ENCODE peak calls at places on chromosomes 13 and 19, in nine cellular contexts. One of them, this sample, is unnamed. For H3K9me3, the result is how much of the 10 kb centered on the place peaks cover.

GRCh38 chr19:52603558-52604207 is 33.6 kb downstream of the ZNF701 start:
- DNase-seq in tibial artery: no peak
- DNase-seq in heart left ventricle: no peak
- DNase-seq in hepatocyte: no peak
- DNase-seq in uterus: no peak
- DNase-seq in upper lobe of left lung: no peak
- DNase-seq in heart right ventricle: no peak
- DNase-seq in PC-3: no peak
- DNase-seq in A549: no peak
- DNase-seq in this sample: no peak

GRCh38 chr19:47429140-47429793 is 9.9 kb upstream of the MEIS3 start:
- DNase-seq in uterus: no peak
- DNase-seq in tibial artery: no peak
- DNase-seq in hepatocyte: no peak
- DNase-seq in upper lobe of left lung: no peak
- DNase-seq in A549: no peak
- DNase-seq in PC-3: no peak
- DNase-seq in heart right ventricle: no peak
- DNase-seq in heart left ventricle: no peak
- DNase-seq in this sample: no peak

GRCh38 chr19:4012092-4012974 is 4.8 kb downstream of the PIAS4 start:
- DNase-seq in uterus: no peak
- DNase-seq in PC-3: no peak
- DNase-seq in heart left ventricle: no peak
- DNase-seq in heart right ventricle: no peak
- DNase-seq in upper lobe of left lung: peak
- DNase-seq in hepatocyte: peak
- DNase-seq in tibial artery: no peak
- DNase-seq in A549: no peak
- DNase-seq in this sample: no peak

GRCh38 chr19:40442328-40443130 is 1.6 kb downstream of the SERTAD3 start:
- DNase-seq in heart left ventricle: no peak
- DNase-seq in upper lobe of left lung: no peak
- DNase-seq in uterus: no peak
- DNase-seq in tibial artery: no peak
- DNase-seq in A549: no peak
- DNase-seq in hepatocyte: no peak
- DNase-seq in PC-3: no peak
- DNase-seq in heart right ventricle: no peak
- DNase-seq in this sample: no peak

GRCh38 chr13:38213307-38213706 is 136.3 kb upstream of the UFM1 start:
- DNase-seq in PC-3: peak
- DNase-seq in hepatocyte: no peak
- DNase-seq in tibial artery: no peak
- DNase-seq in heart right ventricle: no peak
- DNase-seq in upper lobe of left lung: no peak
- DNase-seq in uterus: no peak
- DNase-seq in heart left ventricle: no peak
- DNase-seq in A549: no peak
- DNase-seq in this sample: no peak

GRCh38 chr13:73767747-73768315 is 366.4 kb downstream of the KLF12 start:
- DNase-seq in heart right ventricle: no peak
- DNase-seq in A549: peak
- DNase-seq in uterus: no peak
- DNase-seq in heart left ventricle: no peak
- DNase-seq in upper lobe of left lung: no peak
- DNase-seq in tibial artery: no peak
- DNase-seq in hepatocyte: no peak
- DNase-seq in PC-3: peak
- DNase-seq in this sample: no peak

GRCh38 chr13:97058417-97058816 is 64.1 kb upstream of the OXGR1 start:
- DNase-seq in upper lobe of left lung: no peak
- DNase-seq in PC-3: no peak
- DNase-seq in heart left ventricle: no peak
- DNase-seq in heart right ventricle: no peak
- DNase-seq in hepatocyte: no peak
- DNase-seq in A549: no peak
- DNase-seq in tibial artery: no peak
- DNase-seq in uterus: no peak
- DNase-seq in this sample: no peak

GRCh38 chr13:51585234-51585672 is 991 bp downstream of the WDFY2 start:
- DNase-seq in heart left ventricle: no peak
- DNase-seq in uterus: no peak
- DNase-seq in heart right ventricle: no peak
- DNase-seq in A549: no peak
- DNase-seq in hepatocyte: no peak
- DNase-seq in tibial artery: no peak
- DNase-seq in PC-3: no peak
- DNase-seq in upper lobe of left lung: no peak
- DNase-seq in this sample: no peak

GRCh38 chr19:50205681-50206138 is 2.3 kb downstream of the MYH14 start:
- DNase-seq in PC-3: no peak
- DNase-seq in heart left ventricle: no peak
- DNase-seq in heart right ventricle: no peak
- DNase-seq in tibial artery: no peak
- DNase-seq in A549: no peak
- DNase-seq in uterus: no peak
- DNase-seq in upper lobe of left lung: peak
- DNase-seq in hepatocyte: peak
- DNase-seq in this sample: no peak

GRCh38 chr19:9146882-9147281 is 6.7 kb downstream of the ZNF317 start:
- DNase-seq in A549: no peak
- DNase-seq in heart right ventricle: no peak
- DNase-seq in heart left ventricle: no peak
- DNase-seq in tibial artery: no peak
- DNase-seq in hepatocyte: no peak
- DNase-seq in upper lobe of left lung: no peak
- DNase-seq in PC-3: no peak
- DNase-seq in uterus: no peak
- DNase-seq in this sample: no peak

GRCh38 chr19:9151367-9151766 is 11.2 kb downstream of the ZNF317 start:
- DNase-seq in upper lobe of left lung: no peak
- DNase-seq in tibial artery: no peak
- DNase-seq in hepatocyte: no peak
- DNase-seq in heart right ventricle: no peak
- DNase-seq in PC-3: no peak
- DNase-seq in uterus: no peak
- DNase-seq in heart left ventricle: no peak
- DNase-seq in A549: no peak
- DNase-seq in this sample: no peak

GRCh38 chr19:9148687-9149086 is 8.5 kb downstream of the ZNF317 start:
- DNase-seq in heart left ventricle: no peak
- DNase-seq in hepatocyte: no peak
- DNase-seq in PC-3: no peak
- DNase-seq in upper lobe of left lung: no peak
- DNase-seq in A549: no peak
- DNase-seq in uterus: no peak
- DNase-seq in heart right ventricle: no peak
- DNase-seq in tibial artery: no peak
- DNase-seq in this sample: no peak

GRCh38 chr19:9149976-9150375 is 9.8 kb downstream of the ZNF317 start:
- DNase-seq in heart right ventricle: no peak
- DNase-seq in uterus: no peak
- DNase-seq in tibial artery: no peak
- DNase-seq in upper lobe of left lung: no peak
- DNase-seq in hepatocyte: no peak
- DNase-seq in A549: no peak
- DNase-seq in PC-3: peak
- DNase-seq in heart left ventricle: no peak
- DNase-seq in this sample: no peak

GRCh38 chr19:9150650-9151049 is 10.5 kb downstream of the ZNF317 start:
- DNase-seq in heart left ventricle: no peak
- DNase-seq in A549: no peak
- DNase-seq in heart right ventricle: no peak
- DNase-seq in uterus: no peak
- DNase-seq in upper lobe of left lung: no peak
- DNase-seq in tibial artery: no peak
- DNase-seq in PC-3: no peak
- DNase-seq in hepatocyte: no peak
- DNase-seq in this sample: no peak
- H3K9me3 ChIP-seq in heart left ventricle: under half
- H3K9me3 ChIP-seq in A549: half or more
- H3K9me3 ChIP-seq in heart right ventricle: under half
- H3K9me3 ChIP-seq in uterus: under half
- H3K9me3 ChIP-seq in upper lobe of left lung: under half
- H3K9me3 ChIP-seq in tibial artery: under half
- H3K9me3 ChIP-seq in PC-3: half or more
- H3K9me3 ChIP-seq in hepatocyte: under half
- H3K9me3 ChIP-seq in this sample: under half

DNA sequence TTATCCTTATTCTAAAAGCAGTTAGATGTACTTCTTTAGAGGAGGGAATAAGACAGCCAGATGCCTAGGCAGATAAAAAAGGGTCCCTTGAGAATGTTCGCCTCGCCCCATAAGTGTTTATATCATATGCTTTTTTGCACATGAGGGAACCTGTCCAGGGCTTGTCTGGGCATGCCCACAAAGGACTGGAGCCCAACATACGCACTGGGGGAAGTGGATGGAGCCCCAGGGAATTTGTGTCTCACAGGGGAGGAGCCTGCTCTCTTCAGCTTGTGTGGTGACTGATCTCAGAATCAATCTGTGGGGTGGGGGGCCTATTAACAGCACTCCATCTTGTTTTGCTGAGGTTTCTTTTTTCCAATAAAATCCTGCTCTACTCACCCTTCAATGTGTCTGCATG is 22.6 kb downstream of the MED4 start:
- DNase-seq in heart right ventricle: no peak
- DNase-seq in upper lobe of left lung: no peak
- DNase-seq in uterus: no peak
- DNase-seq in tibial artery: no peak
- DNase-seq in heart left ventricle: no peak
- DNase-seq in hepatocyte: no peak
- DNase-seq in PC-3: no peak
- DNase-seq in A549: no peak
- DNase-seq in this sample: no peak
- H3K9me3 ChIP-seq in heart right ventricle: under half
- H3K9me3 ChIP-seq in upper lobe of left lung: under half
- H3K9me3 ChIP-seq in uterus: under half
- H3K9me3 ChIP-seq in tibial artery: under half
- H3K9me3 ChIP-seq in heart left ventricle: under half
- H3K9me3 ChIP-seq in hepatocyte: under half
- H3K9me3 ChIP-seq in PC-3: under half
- H3K9me3 ChIP-seq in A549: under half
- H3K9me3 ChIP-seq in this sample: under half

DNA sequence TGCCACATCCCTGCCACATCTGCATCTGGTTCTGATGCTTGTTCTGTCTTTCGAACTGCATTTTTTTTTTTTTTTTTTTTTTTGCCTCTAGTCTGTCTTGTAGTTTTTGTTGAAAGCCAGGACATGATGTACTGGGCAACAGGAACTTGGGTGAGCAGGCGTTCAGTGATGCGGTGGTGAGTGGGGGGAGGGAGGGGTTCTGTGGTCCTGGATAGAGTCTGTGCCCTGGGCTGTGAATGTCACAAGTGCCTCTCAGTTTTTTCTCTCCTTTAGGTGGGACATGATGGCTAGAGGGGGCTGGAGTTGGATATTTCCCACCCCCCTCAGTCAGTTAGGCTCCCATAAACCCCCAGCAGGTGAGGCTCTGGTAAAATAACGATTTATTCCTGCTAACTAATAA is 3.5 kb downstream of the CEACAM4 start:
- DNase-seq in A549: no peak
- DNase-seq in tibial artery: no peak
- DNase-seq in uterus: no peak
- DNase-seq in upper lobe of left lung: peak
- DNase-seq in hepatocyte: no peak
- DNase-seq in heart right ventricle: no peak
- DNase-seq in heart left ventricle: no peak
- DNase-seq in PC-3: no peak
- DNase-seq in this sample: no peak
- H3K9me3 ChIP-seq in A549: under half
- H3K9me3 ChIP-seq in tibial artery: under half
- H3K9me3 ChIP-seq in uterus: under half
- H3K9me3 ChIP-seq in upper lobe of left lung: under half
- H3K9me3 ChIP-seq in hepatocyte: under half
- H3K9me3 ChIP-seq in heart right ventricle: under half
- H3K9me3 ChIP-seq in heart left ventricle: under half
- H3K9me3 ChIP-seq in PC-3: under half
- H3K9me3 ChIP-seq in this sample: under half

GRCh38 chr19:56821675-56822074 is 18.9 kb downstream of the PEG3 start:
- DNase-seq in heart right ventricle: no peak
- DNase-seq in heart left ventricle: no peak
- DNase-seq in tibial artery: no peak
- DNase-seq in PC-3: no peak
- DNase-seq in upper lobe of left lung: no peak
- DNase-seq in hepatocyte: no peak
- DNase-seq in uterus: no peak
- DNase-seq in A549: no peak
- DNase-seq in this sample: no peak
- H3K9me3 ChIP-seq in heart right ventricle: under half
- H3K9me3 ChIP-seq in heart left ventricle: under half
- H3K9me3 ChIP-seq in tibial artery: under half
- H3K9me3 ChIP-seq in PC-3: under half
- H3K9me3 ChIP-seq in upper lobe of left lung: under half
- H3K9me3 ChIP-seq in hepatocyte: under half
- H3K9me3 ChIP-seq in uterus: under half
- H3K9me3 ChIP-seq in A549: half or more
- H3K9me3 ChIP-seq in this sample: under half

DNA sequence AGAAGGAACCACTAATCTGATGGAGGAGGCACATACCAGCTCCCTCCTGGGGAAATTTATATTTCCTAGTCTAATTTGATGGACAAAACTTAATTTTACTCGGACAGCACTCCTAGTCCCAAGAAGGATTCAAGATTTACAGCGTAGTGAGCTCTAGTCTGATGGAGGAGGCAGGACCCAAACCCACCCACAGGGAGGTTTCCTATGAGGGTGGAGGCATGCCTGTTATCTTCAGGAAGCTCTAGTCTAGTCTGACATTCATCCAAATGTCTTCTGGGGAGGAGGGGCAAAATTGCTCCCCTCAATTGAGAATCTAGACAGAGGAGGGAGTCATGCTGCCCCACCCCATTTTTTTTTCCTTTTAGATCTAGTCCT is 10.4 kb upstream of the BCL3 start:
- DNase-seq in upper lobe of left lung: no peak
- DNase-seq in uterus: no peak
- DNase-seq in PC-3: no peak
- DNase-seq in A549: peak
- DNase-seq in tibial artery: no peak
- DNase-seq in heart left ventricle: no peak
- DNase-seq in heart right ventricle: no peak
- DNase-seq in hepatocyte: no peak
- DNase-seq in this sample: no peak
- H3K9me3 ChIP-seq in upper lobe of left lung: under half
- H3K9me3 ChIP-seq in uterus: under half
- H3K9me3 ChIP-seq in PC-3: under half
- H3K9me3 ChIP-seq in A549: under half
- H3K9me3 ChIP-seq in tibial artery: under half
- H3K9me3 ChIP-seq in heart left ventricle: under half
- H3K9me3 ChIP-seq in heart right ventricle: under half
- H3K9me3 ChIP-seq in hepatocyte: under half
- H3K9me3 ChIP-seq in this sample: under half